ENCODE peak calls at places on chromosomes 2 and 18, in five cellular contexts. T is DND-41, N is SK-N-SH, W is endodermal cell, E is esophagus squamous epithelium. H is an unnamed sample.

GRCh38 chr2:9423922-9424272 is 443 bp downstream of the CPSF3 start:
- DNase-seq in T (peak; percentile 31), N (peak; percentile 37), W (no peak), E (no peak), H (peak; percentile 61)

GRCh38 chr18:23071285-23071684 is 64.0 kb upstream of the CABLES1 start:
- DNase-seq in T (peak; percentile 96), N (no peak), W (no peak), E (peak; percentile 33), H (peak; percentile 95)

GRCh38 chr2:207165121-207166038 is at the start of gene KLF7:
- DNase-seq in T (peak; percentile 11), N (peak; percentile 35), W (peak; percentile 70), E (peak; percentile 39), H (no peak)

GRCh38 chr18:37544713-37545112 is 20.9 kb downstream of the CELF4 start:
- DNase-seq in T (no peak), N (no peak), W (no peak), E (no peak), H (no peak)

GRCh38 chr2:145044506-145044905 is 524.6 kb upstream of the ZEB2 start:
- DNase-seq in T (no peak), N (no peak), W (no peak), E (no peak), H (no peak)

GRCh38 chr2:142180820-142181533 is 50.2 kb upstream of the LRP1B start:
- DNase-seq in T (peak; percentile 32), N (no peak), W (peak; percentile 92), E (no peak), H (peak; percentile 10)

GRCh38 chr2:170339753-170340692 is 162.1 kb downstream of the MYO3B start:
- DNase-seq in T (no peak), N (no peak), W (no peak), E (no peak), H (no peak)

GRCh38 chr2:8531481-8531880 is 150.4 kb upstream of the ID2 start:
- DNase-seq in T (no peak), N (no peak), W (no peak), E (no peak), H (no peak)

GRCh38 chr2:103153580-103153979 is 391.7 kb downstream of the TMEM182 start:
- DNase-seq in T (no peak), N (no peak), W (peak; percentile 59), E (no peak), H (no peak)

GRCh38 chr2:117646872-117647271 is 167.6 kb upstream of the DDX18 start:
- DNase-seq in T (no peak), N (no peak), W (no peak), E (no peak), H (no peak)

GRCh38 chr18:58051765-58052460 is 7.9 kb downstream of the NEDD4L start:
- DNase-seq in T (no peak), N (no peak), W (no peak), E (no peak), H (no peak)

GRCh38 chr2:155203187-155203586 is 504.7 kb downstream of the KCNJ3 start:
- DNase-seq in T (no peak), N (no peak), W (no peak), E (no peak), H (peak; percentile 3)

GRCh38 chr2:118817469-118817868 is 30.0 kb downstream of the EN1 start:
- DNase-seq in T (no peak), N (no peak), W (no peak), E (no peak), H (no peak)

GRCh38 chr2:126858013-126858412 is 40.7 kb upstream of the TEX51 start:
- DNase-seq in T (no peak), N (peak; percentile 84), W (no peak), E (no peak), H (no peak)

GRCh38 chr2:120844098-120844738 is 108.5 kb downstream of the GLI2 start:
- DNase-seq in T (no peak), N (no peak), W (no peak), E (no peak), H (no peak)

GRCh38 chr2:86445436-86445835 is 4.3 kb downstream of the KDM3A start:
- DNase-seq in T (no peak), N (no peak), W (no peak), E (no peak), H (no peak)

GRCh38 chr2:223846524-223846923 is 9.1 kb upstream of the AP1S3 start:
- DNase-seq in T (no peak), N (no peak), W (no peak), E (no peak), H (no peak)

GRCh38 chr18:74624491-74624890 is 26.8 kb downstream of the ZNF407 start:
- DNase-seq in T (no peak), N (no peak), W (no peak), E (no peak), H (no peak)

GRCh38 chr2:95289251-95289650 is 7.9 kb upstream of the KCNIP3 start:
- DNase-seq in T (no peak), N (no peak), W (peak; percentile 71), E (no peak), H (no peak)

GRCh38 chr2:9665903-9666302 is 35.1 kb upstream of the YWHAQ start:
- DNase-seq in T (no peak), N (no peak), W (no peak), E (no peak), H (no peak)

GRCh38 chr2:179106342-179107178 is 56.6 kb upstream of the CCDC141 start:
- DNase-seq in T (no peak), N (peak; percentile 3), W (no peak), E (no peak), H (no peak)

GRCh38 chr18:39753178-39753577 is 2187.6 kb upstream of the CELF4 start:
- DNase-seq in T (no peak), N (no peak), W (no peak), E (no peak), H (no peak)

GRCh38 chr2:185625604-185626003 is 113.0 kb upstream of the FSIP2 start:
- DNase-seq in T (no peak), N (no peak), W (no peak), E (no peak), H (no peak)

GRCh38 chr2:185633621-185634020 is 105.0 kb upstream of the FSIP2 start:
- DNase-seq in T (no peak), N (no peak), W (no peak), E (no peak), H (no peak)

DNA sequence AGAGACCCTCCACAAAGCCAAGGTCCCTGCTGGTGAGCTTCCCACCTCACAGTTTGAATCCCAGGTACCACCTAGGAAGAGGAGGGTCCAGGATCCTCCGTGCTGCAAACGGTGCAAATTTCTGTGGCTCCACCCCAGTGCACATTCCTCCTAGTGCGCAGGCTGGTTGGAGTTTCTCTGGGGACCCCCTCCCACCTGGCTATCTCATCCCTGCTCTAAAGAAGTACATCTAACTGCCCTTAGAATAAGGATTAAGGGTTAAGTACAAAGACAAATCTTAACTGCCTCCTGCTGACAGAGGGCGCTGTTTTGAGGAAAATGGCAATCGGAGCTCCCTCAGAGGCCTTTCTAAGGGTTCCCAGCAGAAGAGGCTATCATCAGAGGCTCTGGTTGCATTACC is 109.6 kb upstream of the FSIP2 start:
- DNase-seq in T (no peak), N (no peak), W (peak; percentile 91), E (no peak), H (peak; percentile 17)
- TF ChIP-seq CTCF in T (no peak), N (peak; percentile 50), W (peak; percentile 86), E (no peak), H (peak; percentile 67)

DNA sequence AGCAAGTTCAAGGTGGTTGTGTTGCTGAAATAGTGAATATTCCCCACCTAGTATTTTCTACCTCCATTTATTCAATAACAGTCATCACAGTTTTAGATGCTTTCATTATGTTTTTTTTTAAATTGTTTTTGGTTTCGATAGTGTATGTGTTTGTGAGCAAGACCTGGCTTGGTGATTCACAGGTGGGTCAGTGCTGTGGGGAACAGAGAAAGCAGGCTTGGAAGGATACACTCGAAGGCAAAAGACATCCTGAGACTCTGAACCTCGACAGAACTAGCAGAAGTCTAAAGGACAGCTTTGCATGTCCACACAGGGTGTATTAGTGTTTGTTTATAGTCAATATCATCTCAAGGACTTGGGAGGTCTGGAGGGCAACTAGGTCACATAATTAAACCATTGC is 551.5 kb downstream of the RIT2 start:
- DNase-seq in T (no peak), N (no peak), W (no peak), E (no peak), H (no peak)
- H3K4me3 ChIP-seq in T (no peak overlapping the region), N (no peak overlapping the region), W (no peak overlapping the region), E (no peak overlapping the region), H (no peak overlapping the region)

GRCh38 chr2:168245074-168245825 is 2.1 kb downstream of the STK39 start:
- DNase-seq in T (no peak), N (no peak), W (no peak), E (no peak), H (no peak)

GRCh38 chr2:168246072-168246482 is 1.3 kb downstream of the STK39 start:
- DNase-seq in T (no peak), N (peak; percentile 20), W (no peak), E (no peak), H (no peak)

GRCh38 chr2:168244318-168244717 is 3.1 kb downstream of the STK39 start:
- DNase-seq in T (peak; percentile 41), N (no peak), W (no peak), E (no peak), H (peak; percentile 61)

GRCh38 chr2:168246483-168247340 is 683 bp downstream of the STK39 start:
- DNase-seq in T (peak; percentile 77), N (peak; percentile 83), W (peak; percentile 82), E (peak; percentile 15), H (peak; percentile 83)

DNA sequence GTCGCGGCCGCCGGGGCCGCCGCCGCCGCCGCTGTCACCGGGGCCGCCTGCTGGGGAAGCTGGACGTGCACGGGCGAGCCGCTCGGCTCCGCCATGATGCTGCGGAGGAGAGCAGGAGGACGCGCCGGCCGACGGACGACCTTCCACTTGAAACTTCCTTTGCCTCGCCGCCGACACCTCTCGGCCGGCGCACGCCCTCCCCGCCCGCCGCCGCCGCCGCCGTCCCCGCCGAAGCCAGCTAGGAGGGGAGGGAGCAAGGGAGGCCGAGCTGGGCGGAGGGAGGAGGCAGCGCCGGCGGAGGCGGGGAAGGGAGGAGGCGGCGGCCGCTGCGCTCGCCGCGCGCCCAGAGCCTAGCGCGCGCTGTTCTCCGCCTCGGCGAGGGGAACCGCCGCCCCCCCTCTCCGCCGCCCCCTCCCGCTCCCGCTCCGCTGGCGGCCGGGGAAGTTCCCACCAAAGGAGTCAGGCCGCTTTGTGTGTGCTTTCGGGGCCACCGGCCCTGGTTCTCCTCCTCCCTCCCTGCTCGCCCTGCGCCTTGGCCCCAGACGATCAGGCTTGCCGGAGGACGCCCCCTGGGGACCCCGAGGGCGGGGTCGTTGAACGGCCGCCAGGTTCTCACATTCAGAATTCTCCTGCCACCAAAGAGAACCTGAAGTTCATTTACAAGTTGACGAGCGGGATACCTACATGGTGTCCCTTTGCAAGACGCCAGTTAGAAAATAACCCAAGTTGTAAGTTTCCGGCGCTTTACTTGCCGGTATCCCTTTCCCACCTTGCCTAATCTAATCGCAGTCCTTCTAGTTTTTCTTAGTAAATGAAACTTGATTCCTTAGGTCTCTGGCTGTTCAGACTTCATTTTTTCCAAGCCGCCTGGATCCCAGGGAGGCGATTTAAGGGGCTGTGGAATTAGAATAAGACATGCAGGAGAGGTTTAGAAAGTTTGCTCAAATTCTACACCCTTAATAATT is at the start of gene STK39:
- DNase-seq in T (peak; percentile 80), N (peak; percentile 90), W (peak; percentile 94), E (no peak), H (peak; percentile 84)
- TF ChIP-seq CTCF in T (peak; percentile 44), N (peak; percentile 30), W (peak; percentile 49), E (no peak), H (peak; percentile 55)

GRCh38 chr18:12079504-12080237 is 14.0 kb upstream of the ANKRD62 start:
- DNase-seq in T (no peak), N (no peak), W (no peak), E (no peak), H (no peak)
- H3K4me3 ChIP-seq in T (no peak overlapping the region), N (no peak overlapping the region), W (no peak overlapping the region), E (no peak overlapping the region), H (no peak overlapping the region)